ENCODE peak calls at places on chromosomes 6 and 20, in five cellular contexts. One of them, this sample, is unnamed.

GRCh38 chr6:34046617-34047016 is 99.3 kb downstream of the GRM4 start:
- DNase-seq in NCI-H1694 treated with DMSO at 0.1 percent for 48 hours: no peak
- DNase-seq in cardiac muscle cell: no peak
- DNase-seq in HTR-8/SVneo: no peak
- DNase-seq in progenitor cell of endocrine pancreas: no peak
- DNase-seq in this sample: no peak

GRCh38 chr6:156869986-156870398 is 92.8 kb downstream of the ARID1B start:
- DNase-seq in NCI-H1694 treated with DMSO at 0.1 percent for 48 hours: no peak
- DNase-seq in HTR-8/SVneo: no peak
- DNase-seq in cardiac muscle cell: no peak
- DNase-seq in progenitor cell of endocrine pancreas: no peak
- DNase-seq in this sample: no peak

GRCh38 chr20:58965270-58966064 is 15.6 kb upstream of the NELFCD start:
- DNase-seq in NCI-H1694 treated with DMSO at 0.1 percent for 48 hours: no peak
- DNase-seq in cardiac muscle cell: no peak
- DNase-seq in progenitor cell of endocrine pancreas: no peak
- DNase-seq in HTR-8/SVneo: no peak
- DNase-seq in this sample: no peak

GRCh38 chr6:7991992-7992815 is 72.0 kb downstream of the BLOC1S5 start:
- DNase-seq in HTR-8/SVneo: peak
- DNase-seq in progenitor cell of endocrine pancreas: no peak
- DNase-seq in NCI-H1694 treated with DMSO at 0.1 percent for 48 hours: peak
- DNase-seq in cardiac muscle cell: peak
- DNase-seq in this sample: peak

GRCh38 chr6:3386374-3386857 is 70.4 kb downstream of the SLC22A23 start:
- DNase-seq in cardiac muscle cell: no peak
- DNase-seq in NCI-H1694 treated with DMSO at 0.1 percent for 48 hours: no peak
- DNase-seq in progenitor cell of endocrine pancreas: no peak
- DNase-seq in HTR-8/SVneo: no peak
- DNase-seq in this sample: no peak

GRCh38 chr6:1786455-1787108 is 176.9 kb downstream of the FOXC1 start:
- DNase-seq in NCI-H1694 treated with DMSO at 0.1 percent for 48 hours: no peak
- DNase-seq in HTR-8/SVneo: no peak
- DNase-seq in cardiac muscle cell: no peak
- DNase-seq in progenitor cell of endocrine pancreas: no peak
- DNase-seq in this sample: no peak

GRCh38 chr6:31771992-31772358 is 5.2 kb downstream of the VWA7 start:
- DNase-seq in progenitor cell of endocrine pancreas: no peak
- DNase-seq in cardiac muscle cell: peak
- DNase-seq in NCI-H1694 treated with DMSO at 0.1 percent for 48 hours: no peak
- DNase-seq in HTR-8/SVneo: no peak
- DNase-seq in this sample: no peak

GRCh38 chr6:34317882-34318491 is 69.2 kb upstream of the SMIM29 start:
- DNase-seq in NCI-H1694 treated with DMSO at 0.1 percent for 48 hours: no peak
- DNase-seq in cardiac muscle cell: peak
- DNase-seq in HTR-8/SVneo: no peak
- DNase-seq in progenitor cell of endocrine pancreas: no peak
- DNase-seq in this sample: no peak

GRCh38 chr6:2659882-2660281 is 90.8 kb downstream of the MYLK4 start:
- DNase-seq in cardiac muscle cell: no peak
- DNase-seq in NCI-H1694 treated with DMSO at 0.1 percent for 48 hours: no peak
- DNase-seq in HTR-8/SVneo: peak
- DNase-seq in progenitor cell of endocrine pancreas: no peak
- DNase-seq in this sample: peak

GRCh38 chr6:80547827-80548226 is 441.4 kb downstream of the BCKDHB start:
- DNase-seq in NCI-H1694 treated with DMSO at 0.1 percent for 48 hours: no peak
- DNase-seq in cardiac muscle cell: peak
- DNase-seq in progenitor cell of endocrine pancreas: no peak
- DNase-seq in HTR-8/SVneo: no peak
- DNase-seq in this sample: peak

GRCh38 chr20:10381477-10381876 is 52.5 kb downstream of the MKKS start:
- DNase-seq in HTR-8/SVneo: no peak
- DNase-seq in NCI-H1694 treated with DMSO at 0.1 percent for 48 hours: no peak
- DNase-seq in progenitor cell of endocrine pancreas: no peak
- DNase-seq in cardiac muscle cell: no peak
- DNase-seq in this sample: no peak

GRCh38 chr20:58710481-58711265 is 18.1 kb downstream of the NPEPL1 start:
- DNase-seq in NCI-H1694 treated with DMSO at 0.1 percent for 48 hours: no peak
- DNase-seq in HTR-8/SVneo: no peak
- DNase-seq in progenitor cell of endocrine pancreas: no peak
- DNase-seq in cardiac muscle cell: no peak
- DNase-seq in this sample: no peak

GRCh38 chr20:54140927-54141566 is 32.7 kb downstream of the CYP24A1 start:
- DNase-seq in progenitor cell of endocrine pancreas: no peak
- DNase-seq in cardiac muscle cell: peak
- DNase-seq in HTR-8/SVneo: peak
- DNase-seq in NCI-H1694 treated with DMSO at 0.1 percent for 48 hours: no peak
- DNase-seq in this sample: peak

GRCh38 chr20:49887251-49887827 is 28.0 kb downstream of the SPATA2 start:
- DNase-seq in HTR-8/SVneo: no peak
- DNase-seq in NCI-H1694 treated with DMSO at 0.1 percent for 48 hours: no peak
- DNase-seq in cardiac muscle cell: no peak
- DNase-seq in progenitor cell of endocrine pancreas: no peak
- DNase-seq in this sample: no peak

GRCh38 chr6:44725070-44725469 is 337.6 kb downstream of the CDC5L start:
- DNase-seq in cardiac muscle cell: no peak
- DNase-seq in HTR-8/SVneo: no peak
- DNase-seq in NCI-H1694 treated with DMSO at 0.1 percent for 48 hours: no peak
- DNase-seq in progenitor cell of endocrine pancreas: no peak
- DNase-seq in this sample: peak

GRCh38 chr20:4119854-4120209 is 104.5 kb upstream of the RNF24 start:
- DNase-seq in HTR-8/SVneo: no peak
- DNase-seq in NCI-H1694 treated with DMSO at 0.1 percent for 48 hours: no peak
- DNase-seq in progenitor cell of endocrine pancreas: no peak
- DNase-seq in cardiac muscle cell: peak
- DNase-seq in this sample: no peak

GRCh38 chr6:82017316-82017715 is 230.2 kb downstream of the IBTK start:
- DNase-seq in NCI-H1694 treated with DMSO at 0.1 percent for 48 hours: peak
- DNase-seq in HTR-8/SVneo: peak
- DNase-seq in progenitor cell of endocrine pancreas: no peak
- DNase-seq in cardiac muscle cell: peak
- DNase-seq in this sample: peak

GRCh38 chr20:46569961-46570360 is 19.5 kb upstream of the OCSTAMP start:
- DNase-seq in HTR-8/SVneo: no peak
- DNase-seq in progenitor cell of endocrine pancreas: no peak
- DNase-seq in cardiac muscle cell: no peak
- DNase-seq in NCI-H1694 treated with DMSO at 0.1 percent for 48 hours: no peak
- DNase-seq in this sample: no peak

GRCh38 chr6:70557998-70558397 is 8.7 kb upstream of the SDHAF4 start:
- DNase-seq in NCI-H1694 treated with DMSO at 0.1 percent for 48 hours: no peak
- DNase-seq in progenitor cell of endocrine pancreas: no peak
- DNase-seq in HTR-8/SVneo: no peak
- DNase-seq in cardiac muscle cell: no peak
- DNase-seq in this sample: no peak

GRCh38 chr20:14824996-14825395 is 487.6 kb upstream of the FLRT3 start:
- DNase-seq in cardiac muscle cell: no peak
- DNase-seq in progenitor cell of endocrine pancreas: no peak
- DNase-seq in HTR-8/SVneo: no peak
- DNase-seq in NCI-H1694 treated with DMSO at 0.1 percent for 48 hours: no peak
- DNase-seq in this sample: no peak

GRCh38 chr6:95091823-95092436 is 485.4 kb upstream of the MANEA start:
- DNase-seq in HTR-8/SVneo: no peak
- DNase-seq in progenitor cell of endocrine pancreas: no peak
- DNase-seq in cardiac muscle cell: peak
- DNase-seq in NCI-H1694 treated with DMSO at 0.1 percent for 48 hours: peak
- DNase-seq in this sample: peak

GRCh38 chr6:117960906-117961700 is 54.0 kb downstream of the SLC35F1 start:
- DNase-seq in progenitor cell of endocrine pancreas: no peak
- DNase-seq in cardiac muscle cell: no peak
- DNase-seq in HTR-8/SVneo: no peak
- DNase-seq in NCI-H1694 treated with DMSO at 0.1 percent for 48 hours: no peak
- DNase-seq in this sample: no peak

GRCh38 chr6:152110878-152111820 is 303.7 kb downstream of the ESR1 start:
- DNase-seq in NCI-H1694 treated with DMSO at 0.1 percent for 48 hours: no peak
- DNase-seq in cardiac muscle cell: peak
- DNase-seq in HTR-8/SVneo: no peak
- DNase-seq in progenitor cell of endocrine pancreas: no peak
- DNase-seq in this sample: no peak

GRCh38 chr20:18513208-18513607 is 5.5 kb downstream of the SEC23B start:
- DNase-seq in progenitor cell of endocrine pancreas: no peak
- DNase-seq in NCI-H1694 treated with DMSO at 0.1 percent for 48 hours: no peak
- DNase-seq in cardiac muscle cell: no peak
- DNase-seq in HTR-8/SVneo: no peak
- DNase-seq in this sample: no peak

GRCh38 chr6:80454197-80454596 is 347.7 kb downstream of the BCKDHB start:
- DNase-seq in cardiac muscle cell: peak
- DNase-seq in HTR-8/SVneo: no peak
- DNase-seq in NCI-H1694 treated with DMSO at 0.1 percent for 48 hours: no peak
- DNase-seq in progenitor cell of endocrine pancreas: no peak
- DNase-seq in this sample: peak

GRCh38 chr20:59933296-59933848 is at the start of gene SYCP2:
- DNase-seq in NCI-H1694 treated with DMSO at 0.1 percent for 48 hours: no peak
- DNase-seq in progenitor cell of endocrine pancreas: no peak
- DNase-seq in cardiac muscle cell: peak
- DNase-seq in HTR-8/SVneo: no peak
- DNase-seq in this sample: peak

GRCh38 chr6:41344865-41345264 is 9.5 kb downstream of the NCR2 start:
- DNase-seq in cardiac muscle cell: no peak
- DNase-seq in progenitor cell of endocrine pancreas: no peak
- DNase-seq in HTR-8/SVneo: no peak
- DNase-seq in NCI-H1694 treated with DMSO at 0.1 percent for 48 hours: no peak
- DNase-seq in this sample: no peak

GRCh38 chr6:109896333-109896732 is 81.8 kb upstream of the GPR6 start:
- DNase-seq in progenitor cell of endocrine pancreas: no peak
- DNase-seq in NCI-H1694 treated with DMSO at 0.1 percent for 48 hours: no peak
- DNase-seq in cardiac muscle cell: no peak
- DNase-seq in HTR-8/SVneo: no peak
- DNase-seq in this sample: no peak

GRCh38 chr20:35284267-35284991 is at the start of gene EIF6:
- DNase-seq in cardiac muscle cell: peak
- DNase-seq in NCI-H1694 treated with DMSO at 0.1 percent for 48 hours: peak
- DNase-seq in HTR-8/SVneo: peak
- DNase-seq in progenitor cell of endocrine pancreas: peak
- DNase-seq in this sample: peak

GRCh38 chr6:31920803-31921202 is 6.7 kb upstream of the C2 start:
- DNase-seq in HTR-8/SVneo: no peak
- DNase-seq in cardiac muscle cell: peak
- DNase-seq in progenitor cell of endocrine pancreas: no peak
- DNase-seq in NCI-H1694 treated with DMSO at 0.1 percent for 48 hours: no peak
- DNase-seq in this sample: peak

GRCh38 chr20:19291024-19291817 is 78.8 kb downstream of the SLC24A3 start:
- DNase-seq in NCI-H1694 treated with DMSO at 0.1 percent for 48 hours: no peak
- DNase-seq in progenitor cell of endocrine pancreas: no peak
- DNase-seq in HTR-8/SVneo: no peak
- DNase-seq in cardiac muscle cell: no peak
- DNase-seq in this sample: no peak

GRCh38 chr6:4786936-4787504 is 10.8 kb downstream of the CDYL start:
- DNase-seq in cardiac muscle cell: no peak
- DNase-seq in NCI-H1694 treated with DMSO at 0.1 percent for 48 hours: no peak
- DNase-seq in HTR-8/SVneo: no peak
- DNase-seq in progenitor cell of endocrine pancreas: no peak
- DNase-seq in this sample: no peak

GRCh38 chr6:124433369-124434064 is 528.7 kb upstream of the RNF217 start:
- DNase-seq in progenitor cell of endocrine pancreas: no peak
- DNase-seq in NCI-H1694 treated with DMSO at 0.1 percent for 48 hours: peak
- DNase-seq in cardiac muscle cell: no peak
- DNase-seq in HTR-8/SVneo: no peak
- DNase-seq in this sample: no peak

GRCh38 chr6:119979862-119980261 is 630.3 kb upstream of the MAN1A1 start:
- DNase-seq in cardiac muscle cell: peak
- DNase-seq in NCI-H1694 treated with DMSO at 0.1 percent for 48 hours: no peak
- DNase-seq in HTR-8/SVneo: no peak
- DNase-seq in progenitor cell of endocrine pancreas: no peak
- DNase-seq in this sample: peak

GRCh38 chr20:53940883-53941546 is 129.4 kb downstream of the BCAS1 start:
- DNase-seq in HTR-8/SVneo: no peak
- DNase-seq in NCI-H1694 treated with DMSO at 0.1 percent for 48 hours: no peak
- DNase-seq in cardiac muscle cell: peak
- DNase-seq in progenitor cell of endocrine pancreas: no peak
- DNase-seq in this sample: peak

GRCh38 chr6:141562181-141562800 is 570.4 kb upstream of the GJE1 start:
- DNase-seq in cardiac muscle cell: peak
- DNase-seq in NCI-H1694 treated with DMSO at 0.1 percent for 48 hours: no peak
- DNase-seq in HTR-8/SVneo: no peak
- DNase-seq in progenitor cell of endocrine pancreas: peak
- DNase-seq in this sample: no peak

GRCh38 chr6:167761794-167762258 is 64.9 kb upstream of the AFDN start:
- DNase-seq in cardiac muscle cell: peak
- DNase-seq in progenitor cell of endocrine pancreas: no peak
- DNase-seq in HTR-8/SVneo: no peak
- DNase-seq in NCI-H1694 treated with DMSO at 0.1 percent for 48 hours: no peak
- DNase-seq in this sample: no peak

GRCh38 chr6:33589723-33590530 is 9.9 kb upstream of the BAK1 start:
- DNase-seq in cardiac muscle cell: peak
- DNase-seq in progenitor cell of endocrine pancreas: peak
- DNase-seq in NCI-H1694 treated with DMSO at 0.1 percent for 48 hours: peak
- DNase-seq in HTR-8/SVneo: peak
- DNase-seq in this sample: peak

GRCh38 chr6:7996538-7997225 is 67.5 kb downstream of the BLOC1S5 start:
- DNase-seq in cardiac muscle cell: peak
- DNase-seq in progenitor cell of endocrine pancreas: no peak
- DNase-seq in HTR-8/SVneo: no peak
- DNase-seq in NCI-H1694 treated with DMSO at 0.1 percent for 48 hours: no peak
- DNase-seq in this sample: peak